ENCODE peak calls at places on chromosomes 13 and 19, in eight cellular contexts. G is body of pancreas, W is transverse colon, H is H1, I is breast epithelium, Z is NB4, B is Peyer's patch, V is ovary. Y is an unnamed sample.

GRCh38 chr13:21074601-21075302 is 13.4 kb upstream of the LATS2 start:
- DNase-seq in G (no peak), W (no peak), H (no peak), I (no peak), Z (peak), B (peak), V (peak), Y (no peak)

GRCh38 chr13:98584668-98585397 is 7.9 kb upstream of the STK24 start:
- DNase-seq in G (no peak), W (no peak), H (no peak), I (no peak), Z (no peak), B (no peak), V (no peak), Y (no peak)

GRCh38 chr19:19552811-19553210 is 14.7 kb downstream of the CILP2 start:
- DNase-seq in G (peak), W (peak), H (no peak), I (no peak), Z (peak), B (no peak), V (no peak), Y (no peak)

GRCh38 chr13:99542788-99543406 is 41.6 kb downstream of the TM9SF2 start:
- DNase-seq in G (no peak), W (peak), H (no peak), I (no peak), Z (no peak), B (peak), V (no peak), Y (no peak)

GRCh38 chr13:60318186-60318585 is 78.8 kb upstream of the TDRD3 start:
- DNase-seq in G (no peak), W (no peak), H (no peak), I (no peak), Z (no peak), B (no peak), V (no peak), Y (no peak)

GRCh38 chr19:40348961-40349507 is 539 bp downstream of the PLD3 start:
- DNase-seq in G (peak), W (no peak), H (no peak), I (no peak), Z (peak), B (no peak), V (no peak), Y (peak)

GRCh38 chr13:114296448-114296847 is 15.0 kb downstream of the UPF3A start:
- DNase-seq in G (no peak), W (no peak), H (no peak), I (no peak), Z (no peak), B (no peak), V (no peak), Y (no peak)

GRCh38 chr13:94308808-94309207 is 170.7 kb downstream of the DCT start:
- DNase-seq in G (no peak), W (no peak), H (no peak), I (no peak), Z (no peak), B (no peak), V (no peak), Y (no peak)

GRCh38 chr13:98214008-98214643 is 37.1 kb upstream of the RNF113B start:
- DNase-seq in G (no peak), W (no peak), H (no peak), I (no peak), Z (no peak), B (no peak), V (peak), Y (no peak)

GRCh38 chr19:9786342-9786741 is 17.8 kb upstream of the ZNF846 start:
- DNase-seq in G (no peak), W (peak), H (no peak), I (no peak), Z (peak), B (no peak), V (peak), Y (no peak)

GRCh38 chr13:97388385-97388784 is 45.6 kb upstream of the RAP2A start:
- DNase-seq in G (no peak), W (no peak), H (no peak), I (no peak), Z (peak), B (no peak), V (no peak), Y (peak)

GRCh38 chr19:3563689-3564269 is 6.4 kb upstream of the MFSD12 start:
- DNase-seq in G (no peak), W (no peak), H (no peak), I (no peak), Z (no peak), B (no peak), V (no peak), Y (no peak)

GRCh38 chr19:37654525-37654832 is 786 bp downstream of the ZFP30 start:
- DNase-seq in G (no peak), W (no peak), H (no peak), I (no peak), Z (peak), B (no peak), V (no peak), Y (no peak)

GRCh38 chr13:113976711-113977684 is 3.1 kb upstream of the C13orf46 start:
- DNase-seq in G (no peak), W (no peak), H (no peak), I (no peak), Z (no peak), B (peak), V (peak), Y (no peak)

GRCh38 chr19:3804429-3804828 is 18.2 kb upstream of the MATK start:
- DNase-seq in G (no peak), W (no peak), H (no peak), I (no peak), Z (no peak), B (no peak), V (no peak), Y (no peak)

GRCh38 chr19:50551713-50552187 is 16.5 kb downstream of the LRRC4B start:
- DNase-seq in G (no peak), W (no peak), H (no peak), I (no peak), Z (no peak), B (no peak), V (no peak), Y (no peak)

GRCh38 chr13:48818495-48818961 is 157.2 kb upstream of the FNDC3A start:
- DNase-seq in G (no peak), W (no peak), H (no peak), I (no peak), Z (no peak), B (no peak), V (no peak), Y (no peak)

GRCh38 chr13:30791354-30791921 is 56.1 kb downstream of the ALOX5AP start:
- DNase-seq in G (no peak), W (no peak), H (no peak), I (no peak), Z (no peak), B (no peak), V (no peak), Y (no peak)

GRCh38 chr19:54667217-54667616 is 4.4 kb downstream of the LILRB4 start:
- DNase-seq in G (no peak), W (no peak), H (no peak), I (no peak), Z (no peak), B (no peak), V (no peak), Y (no peak)

GRCh38 chr19:39996218-39996810 is 546 bp upstream of the ZNF546 start:
- DNase-seq in G (peak), W (peak), H (no peak), I (no peak), Z (peak), B (peak), V (no peak), Y (no peak)

GRCh38 chr19:18385675-18386542 is at the start of gene GDF15:
- DNase-seq in G (peak), W (peak), H (no peak), I (peak), Z (peak), B (peak), V (peak), Y (peak)

GRCh38 chr13:37968555-37968954 is 99.0 kb upstream of the TRPC4 start:
- DNase-seq in G (no peak), W (no peak), H (no peak), I (no peak), Z (no peak), B (no peak), V (no peak), Y (no peak)

GRCh38 chr13:87554045-87554444 is 117.1 kb upstream of the SLITRK5 start:
- DNase-seq in G (no peak), W (no peak), H (no peak), I (no peak), Z (no peak), B (no peak), V (no peak), Y (no peak)

GRCh38 chr13:40980466-40980865 is 38.6 kb downstream of the ELF1 start:
- DNase-seq in G (no peak), W (no peak), H (no peak), I (no peak), Z (no peak), B (no peak), V (no peak), Y (peak)

GRCh38 chr13:103883152-103883551 is 816.9 kb upstream of the SLC10A2 start:
- DNase-seq in G (peak), W (peak), H (peak), I (peak), Z (peak), B (peak), V (peak), Y (peak)

GRCh38 chr13:36912369-36912768 is 7.7 kb downstream of the SMAD9 start:
- DNase-seq in G (no peak), W (no peak), H (no peak), I (no peak), Z (no peak), B (no peak), V (no peak), Y (no peak)

GRCh38 chr13:110433014-110433413 is 125.9 kb downstream of the COL4A2 start:
- DNase-seq in G (no peak), W (no peak), H (no peak), I (no peak), Z (no peak), B (no peak), V (no peak), Y (no peak)

GRCh38 chr19:13977803-13978202 is 25.5 kb downstream of the DCAF15 start:
- DNase-seq in G (no peak), W (no peak), H (no peak), I (no peak), Z (no peak), B (no peak), V (no peak), Y (no peak)

GRCh38 chr19:44202470-44202869 is 9.9 kb upstream of the ZNF227 start:
- DNase-seq in G (no peak), W (no peak), H (no peak), I (no peak), Z (no peak), B (no peak), V (no peak), Y (no peak)

GRCh38 chr13:23620613-23621315 is 50.6 kb downstream of the TNFRSF19 start:
- DNase-seq in G (no peak), W (no peak), H (no peak), I (no peak), Z (no peak), B (no peak), V (no peak), Y (no peak)

GRCh38 chr13:37540228-37540627 is 58.3 kb downstream of the POSTN start:
- DNase-seq in G (no peak), W (no peak), H (no peak), I (no peak), Z (no peak), B (no peak), V (no peak), Y (no peak)

GRCh38 chr19:30340724-30341595 is 31.2 kb upstream of the ZNF536 start:
- DNase-seq in G (no peak), W (no peak), H (no peak), I (no peak), Z (no peak), B (no peak), V (no peak), Y (no peak)

GRCh38 chr19:42246143-42246868 is 3.9 kb upstream of the GSK3A start:
- DNase-seq in G (peak), W (peak), H (no peak), I (peak), Z (no peak), B (peak), V (peak), Y (no peak)

GRCh38 chr13:103081435-103081834 is 15.2 kb upstream of the SLC10A2 start:
- DNase-seq in G (no peak), W (no peak), H (no peak), I (no peak), Z (no peak), B (no peak), V (no peak), Y (no peak)

GRCh38 chr13:44710576-44710975 is 134.4 kb upstream of the TSC22D1 start:
- DNase-seq in G (no peak), W (no peak), H (no peak), I (no peak), Z (no peak), B (no peak), V (no peak), Y (no peak)

GRCh38 chr13:105774739-105775460 is 760.6 kb downstream of the EFNB2 start:
- DNase-seq in G (peak), W (no peak), H (no peak), I (no peak), Z (no peak), B (no peak), V (no peak), Y (no peak)

GRCh38 chr19:30073152-30074000 is 131.3 kb downstream of the URI1 start:
- DNase-seq in G (peak), W (peak), H (no peak), I (peak), Z (no peak), B (peak), V (peak), Y (no peak)

GRCh38 chr13:105969761-105970160 is 565.7 kb downstream of the EFNB2 start:
- DNase-seq in G (no peak), W (no peak), H (no peak), I (no peak), Z (no peak), B (no peak), V (no peak), Y (no peak)

GRCh38 chr19:9043524-9043923 is 33.3 kb upstream of the MUC16 start:
- DNase-seq in G (no peak), W (no peak), H (no peak), I (no peak), Z (no peak), B (no peak), V (no peak), Y (no peak)

DNA sequence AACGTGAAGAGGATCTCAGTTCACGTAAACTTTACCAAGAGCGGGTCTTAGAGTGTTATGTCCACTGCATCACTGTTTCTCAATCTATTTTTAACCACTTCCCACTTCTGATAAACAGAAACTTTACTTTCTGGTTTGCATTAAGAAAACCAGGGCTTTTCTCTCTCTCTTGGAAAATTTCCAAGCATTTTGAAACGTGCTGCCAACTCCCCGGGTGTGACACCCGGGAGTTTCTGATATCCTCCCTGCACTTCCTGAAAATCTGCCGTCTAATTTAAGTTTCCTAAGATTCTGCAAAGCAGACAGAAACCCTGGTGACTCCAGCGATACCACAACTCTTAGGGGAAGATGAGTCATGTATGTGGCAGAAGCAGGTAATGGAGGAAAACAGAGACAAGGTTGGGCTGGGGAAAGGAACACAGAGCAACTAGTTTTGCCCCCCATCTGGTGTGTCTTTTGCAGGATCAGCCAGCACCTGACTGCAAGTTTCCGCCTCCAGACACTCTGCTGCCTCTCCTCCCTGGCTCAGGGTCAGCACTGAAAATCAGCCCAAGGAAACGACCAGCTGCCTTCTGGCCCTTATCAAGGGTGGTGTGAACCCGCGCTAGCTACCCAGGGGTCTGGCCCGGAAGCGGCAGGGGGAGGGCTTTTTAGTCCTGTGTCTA is 11.4 kb upstream of the FFAR2 start:
- DNase-seq in G (peak), W (peak), H (no peak), I (no peak), Z (peak), B (peak), V (peak), Y (no peak)
- TF ChIP-seq POLR2A in G (no peak), W (no peak), H (no peak), I (no peak), Z (no peak), B (no peak), V (no peak), Y (no peak)

GRCh38 chr19:56118666-56119584 is 2.2 kb downstream of the ZNF787 start:
- DNase-seq in G (peak), W (no peak), H (no peak), I (no peak), Z (peak), B (no peak), V (no peak), Y (no peak)

GRCh38 chr19:56119585-56119978 is 1.5 kb downstream of the ZNF787 start:
- DNase-seq in G (peak), W (peak), H (no peak), I (no peak), Z (peak), B (peak), V (no peak), Y (peak)

GRCh38 chr19:56120002-56120370 is 1.1 kb downstream of the ZNF787 start:
- DNase-seq in G (no peak), W (no peak), H (no peak), I (no peak), Z (no peak), B (no peak), V (no peak), Y (no peak)

GRCh38 chr19:56120371-56121179 is 520 bp downstream of the ZNF787 start:
- DNase-seq in G (peak), W (peak), H (no peak), I (no peak), Z (peak), B (peak), V (peak), Y (peak)

GRCh38 chr19:56121180-56122167 is at the start of gene ZNF787:
- DNase-seq in G (peak), W (peak), H (peak), I (peak), Z (peak), B (peak), V (peak), Y (peak)
- TF ChIP-seq POLR2A in G (peak), W (peak), H (peak), I (peak), Z (peak), B (peak), V (peak), Y (peak)

GRCh38 chr13:69776937-69777336 is 330.7 kb upstream of the ATXN8OS start:
- DNase-seq in G (no peak), W (no peak), H (no peak), I (no peak), Z (no peak), B (no peak), V (no peak), Y (no peak)
- TF ChIP-seq POLR2A in G (no peak), W (no peak), H (no peak), I (no peak), Z (no peak), B (no peak), V (no peak), Y (no peak)

DNA sequence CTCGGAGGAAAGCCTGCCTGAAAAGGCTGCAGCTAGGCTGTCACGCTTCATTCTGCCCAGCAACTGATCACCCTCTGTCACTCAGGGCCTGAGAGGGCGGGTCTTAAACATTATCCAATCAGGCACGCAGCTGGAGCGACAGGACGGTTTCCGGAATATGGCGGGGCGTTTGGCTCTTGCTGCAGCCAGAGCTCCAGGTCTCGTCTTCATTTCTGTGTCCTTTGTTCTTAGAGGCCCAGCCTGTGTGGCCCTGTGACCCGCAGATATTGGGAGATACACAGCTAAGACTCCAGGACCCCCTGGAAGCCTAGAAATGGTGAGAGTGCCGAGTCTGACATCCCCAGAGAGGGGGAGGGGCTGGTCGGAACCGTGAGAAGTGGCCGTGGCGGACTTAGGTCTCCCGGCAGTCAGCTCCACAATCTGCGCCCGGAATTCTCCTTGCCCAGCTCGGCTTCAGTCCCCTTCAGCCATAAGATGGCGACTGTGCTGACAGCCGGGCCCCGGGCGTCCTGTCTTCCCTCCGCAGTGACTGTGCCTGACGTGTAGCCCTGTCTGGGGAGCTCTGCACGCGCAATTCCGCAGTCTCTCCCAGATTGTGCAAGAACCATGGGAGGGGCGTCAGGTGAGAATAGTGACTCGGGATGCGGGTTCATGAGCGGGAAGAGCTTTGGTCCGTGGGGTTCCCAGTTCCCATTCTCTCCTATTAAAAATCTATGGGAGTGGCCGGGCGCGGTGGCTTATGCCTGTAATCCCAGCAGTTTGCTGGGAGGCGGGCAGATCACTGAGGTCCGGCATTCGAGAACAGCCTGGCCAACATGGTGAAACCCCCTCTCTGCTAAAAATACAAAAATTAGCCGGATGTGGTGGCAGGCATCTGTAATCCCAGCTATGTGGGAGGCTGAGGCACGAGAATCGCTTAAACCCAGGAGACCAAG is at the start of gene ZNF429:
- DNase-seq in G (peak), W (peak), H (peak), I (peak), Z (peak), B (peak), V (peak), Y (peak)
- TF ChIP-seq POLR2A in G (peak), W (peak), H (peak), I (peak), Z (peak), B (peak), V (peak), Y (peak)

GRCh38 chr19:2250765-2251576 is 1.8 kb downstream of the AMH start:
- DNase-seq in G (no peak), W (no peak), H (no peak), I (no peak), Z (no peak), B (no peak), V (no peak), Y (no peak)

GRCh38 chr19:2251577-2252480 is 2.7 kb downstream of the AMH start:
- DNase-seq in G (no peak), W (no peak), H (no peak), I (no peak), Z (no peak), B (no peak), V (no peak), Y (peak)

GRCh38 chr19:2249010-2249866 is at the start of gene AMH:
- DNase-seq in G (no peak), W (no peak), H (no peak), I (no peak), Z (no peak), B (no peak), V (peak), Y (no peak)

GRCh38 chr19:2248136-2249009 is 750 bp upstream of the AMH start:
- DNase-seq in G (no peak), W (no peak), H (no peak), I (no peak), Z (no peak), B (no peak), V (no peak), Y (no peak)

GRCh38 chr19:2249880-2250764 is 999 bp downstream of the AMH start:
- DNase-seq in G (no peak), W (no peak), H (no peak), I (no peak), Z (no peak), B (no peak), V (no peak), Y (no peak)
- TF ChIP-seq POLR2A in G (no peak), W (no peak), H (no peak), I (no peak), Z (no peak), B (no peak), V (no peak), Y (no peak)

GRCh38 chr19:11924886-11925583 is at the start of gene ZNF700:
- DNase-seq in G (peak), W (peak), H (peak), I (peak), Z (peak), B (peak), V (peak), Y (peak)
- TF ChIP-seq POLR2A in G (peak), W (peak), H (peak), I (peak), Z (peak), B (peak), V (peak), Y (peak)